ENCODE peak calls at places on chromosomes 11 and 22, in seven cellular contexts. D is tibial nerve, B is cardiac muscle cell, N is SK-N-SH, W is spleen, F is H9, L is adrenal gland. P is an unnamed sample. For H3K4me1, H3K27me3 and H3K9me3, the result is how much of the 10 kb centered on the place peaks cover.

GRCh38 chr22:37373451-37373850 is 53.8 kb downstream of the ELFN2 start:
- DNase-seq in W (no peak), D (no peak), L (no peak), F (no peak), N (no peak), B (no peak), P (no peak)

GRCh38 chr11:65477271-65478029 is 21.4 kb upstream of the MALAT1 start:
- DNase-seq in L (peak), W (peak), N (peak), F (peak), D (peak), B (peak), P (no peak)

GRCh38 chr11:134560566-134561347 is 148.7 kb upstream of the B3GAT1 start:
- DNase-seq in W (peak), F (no peak), B (peak), N (peak), L (no peak), D (no peak), P (no peak)

GRCh38 chr22:23007823-23008222 is 62.5 kb upstream of the GNAZ start:
- DNase-seq in L (no peak), W (no peak), F (no peak), N (no peak), B (no peak), D (peak), P (no peak)

GRCh38 chr11:60563553-60564235 is 48.5 kb downstream of the MS4A13 start:
- DNase-seq in N (no peak), B (no peak), L (no peak), F (peak), D (no peak), W (no peak), P (peak)

GRCh38 chr11:5701184-5701583 is 11.6 kb downstream of the TRIM22 start:
- DNase-seq in D (no peak), W (no peak), B (no peak), N (no peak), L (no peak), F (no peak), P (no peak)

GRCh38 chr11:285021-285893 is 3.7 kb upstream of the PGGHG start:
- DNase-seq in N (peak), B (no peak), F (peak), L (peak), W (peak), D (no peak), P (no peak)

GRCh38 chr22:35071784-35072183 is 5.8 kb downstream of the ISX start:
- DNase-seq in D (no peak), F (no peak), W (no peak), N (no peak), L (no peak), B (no peak), P (no peak)

GRCh38 chr11:59802639-59803176 is 7.9 kb downstream of the MRPL16 start:
- DNase-seq in B (peak), N (peak), D (peak), W (no peak), F (no peak), L (peak), P (no peak)

GRCh38 chr11:70467196-70468085 is 69.1 kb downstream of the CTTN start:
- DNase-seq in L (peak), D (peak), N (peak), W (peak), B (peak), F (no peak), P (no peak)

GRCh38 chr11:65169164-65169641 is 830 bp upstream of the SPDYC start:
- DNase-seq in B (no peak), N (no peak), D (no peak), L (no peak), W (peak), F (no peak), P (no peak)

GRCh38 chr22:38967451-38968450 is 10.3 kb downstream of the APOBEC3A start:
- DNase-seq in N (no peak), F (no peak), W (peak), D (peak), B (no peak), L (no peak), P (no peak)

GRCh38 chr11:62477927-62478326 is 59.1 kb downstream of the SCGB1A1 start:
- DNase-seq in D (no peak), L (no peak), N (no peak), F (no peak), W (no peak), B (no peak), P (no peak)

GRCh38 chr11:70761094-70761905 is 363.0 kb downstream of the CTTN start:
- DNase-seq in B (no peak), N (no peak), F (no peak), W (peak), D (no peak), L (no peak), P (no peak)

GRCh38 chr22:35355744-35356420 is 25.0 kb upstream of the HMOX1 start:
- DNase-seq in D (no peak), B (no peak), W (no peak), N (no peak), F (no peak), L (no peak), P (no peak)

GRCh38 chr11:116989184-116989583 is 109.0 kb downstream of the SIK3 start:
- DNase-seq in L (no peak), D (no peak), F (no peak), N (no peak), W (no peak), B (no peak), P (no peak)

GRCh38 chr11:61120865-61121831 is 18.9 kb downstream of the CD5 start:
- DNase-seq in L (peak), B (no peak), F (no peak), W (no peak), D (no peak), N (peak), P (no peak)

GRCh38 chr11:11381471-11382100 is 28.5 kb upstream of the CSNK2A3 start:
- DNase-seq in F (no peak), L (no peak), N (no peak), D (no peak), W (no peak), B (no peak), P (no peak)

GRCh38 chr22:43152355-43153071 is 1.2 kb downstream of the TSPO start:
- DNase-seq in N (peak), B (no peak), L (peak), W (peak), D (peak), F (no peak), P (no peak)

GRCh38 chr11:72970557-72971118 is 156.4 kb downstream of the ATG16L2 start:
- DNase-seq in D (no peak), L (peak), F (no peak), N (no peak), W (no peak), B (no peak), P (no peak)

GRCh38 chr22:25746012-25746373 is 4.0 kb downstream of the MYO18B start:
- DNase-seq in L (no peak), N (peak), W (no peak), B (no peak), F (no peak), D (no peak), P (no peak)

GRCh38 chr11:117819096-117820040 is 5.2 kb downstream of the FXYD2 start:
- DNase-seq in W (no peak), F (peak), B (peak), D (peak), L (peak), N (peak), P (peak)

GRCh38 chr11:118217575-118217974 is 7.2 kb downstream of the JAML start:
- DNase-seq in B (no peak), L (no peak), D (no peak), F (no peak), N (no peak), W (no peak), P (no peak)

DNA sequence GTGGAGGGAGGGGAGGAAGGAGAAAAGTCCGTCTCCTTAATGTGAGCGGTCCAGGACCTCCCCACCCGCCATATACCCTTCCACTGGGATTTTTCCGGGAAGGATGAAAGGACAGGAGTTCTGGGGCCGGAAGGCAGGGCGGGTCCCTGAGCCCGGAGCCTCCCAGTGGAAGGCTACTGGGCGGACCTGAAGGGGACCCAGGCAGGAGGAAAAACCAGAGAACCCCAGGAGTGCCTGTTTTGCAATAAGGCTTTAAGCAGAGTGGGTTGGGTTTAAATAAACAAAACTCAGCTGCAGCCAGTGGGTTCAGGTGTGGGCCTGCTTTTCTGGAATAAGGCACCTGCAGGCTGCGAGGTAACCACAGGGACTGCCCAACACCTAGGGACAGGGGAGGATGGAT is 1.7 kb upstream of the CELSR1 start:
- DNase-seq in N (no peak), L (no peak), W (no peak), B (no peak), F (no peak), D (no peak), P (no peak)
- H3K4me1 ChIP-seq in N (under half), L (under half), W (under half), B (under half), F (under half), D (under half), P (under half)

DNA sequence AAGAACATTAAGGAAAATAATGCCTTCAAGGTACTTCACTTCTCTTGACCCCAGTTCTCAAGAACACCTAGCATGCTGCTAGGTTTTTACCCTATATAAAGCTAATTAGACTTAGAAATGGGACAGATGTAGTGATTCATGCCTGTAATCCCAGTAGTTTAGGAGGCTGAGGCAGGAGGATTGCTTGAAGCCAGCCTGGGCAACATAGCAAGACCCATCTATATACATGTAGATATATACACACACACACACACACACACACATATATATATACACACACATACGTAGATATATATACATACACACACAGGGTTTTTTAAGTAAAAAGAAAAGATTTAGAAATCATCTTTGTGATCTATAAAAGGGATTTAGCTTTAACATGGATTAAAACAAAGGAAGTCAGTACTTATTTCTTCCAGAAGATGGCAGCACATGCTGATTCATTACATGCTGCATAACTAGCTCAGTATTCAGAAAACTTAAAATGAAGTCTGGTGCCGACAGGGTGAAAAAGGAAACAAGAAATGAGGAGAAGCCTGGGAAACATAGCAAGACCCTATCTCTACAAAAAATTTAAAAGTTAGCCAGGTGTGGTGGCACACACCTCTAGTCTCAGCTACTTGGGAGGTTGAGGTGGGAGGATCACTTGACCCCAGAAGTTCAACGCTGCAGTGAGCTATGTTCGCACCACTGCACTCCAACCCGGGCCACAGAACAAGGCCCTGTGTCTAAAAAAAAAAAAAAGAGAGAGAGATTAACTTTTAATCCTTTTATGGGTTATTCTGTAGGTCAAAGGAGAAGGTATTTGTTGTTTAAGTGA is 28.5 kb upstream of the RBX1 start:
- DNase-seq in W (no peak), B (peak), D (peak), F (no peak), L (peak), N (peak), P (peak)
- H3K27me3 ChIP-seq in W (under half), B (under half), D (under half), F (under half), L (under half), N (under half), P (under half)

DNA sequence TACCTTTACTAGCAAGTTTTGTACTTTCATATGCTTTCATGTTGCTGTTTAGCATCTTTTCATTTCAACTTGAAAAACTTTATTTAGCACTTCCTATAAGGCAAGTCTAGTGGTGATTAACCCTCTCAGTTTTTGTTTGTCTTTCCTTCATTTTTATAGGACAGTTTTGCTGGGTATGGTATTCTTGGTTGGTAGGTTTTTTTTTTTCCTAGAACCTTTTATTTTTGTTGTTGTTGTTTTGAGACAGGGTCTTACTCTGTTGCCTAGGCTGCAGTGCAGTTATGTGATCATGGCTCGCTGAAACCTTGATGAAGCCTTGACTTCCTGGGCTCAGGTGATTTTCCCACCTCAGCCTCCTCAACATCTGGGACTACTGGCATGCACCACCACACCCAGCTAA is 29.9 kb upstream of the SLC5A1 start:
- DNase-seq in F (no peak), B (no peak), L (no peak), N (no peak), D (no peak), W (no peak), P (no peak)
- H3K9me3 ChIP-seq in F (under half), B (under half), L (under half), N (under half), D (under half), W (under half), P (under half)

GRCh38 chr22:20610757-20611156 is 103.3 kb downstream of the MED15 start:
- DNase-seq in D (no peak), N (no peak), F (no peak), L (no peak), W (no peak), B (no peak), P (no peak)
- H3K4me1 ChIP-seq in D (under half), N (under half), F (under half), L (under half), W (under half), B (under half), P (under half)

GRCh38 chr11:30149998-30150397 is 80.8 kb upstream of the FSHB start:
- DNase-seq in F (no peak), L (no peak), W (no peak), N (no peak), D (no peak), B (no peak), P (no peak)
- H3K27me3 ChIP-seq in F (under half), L (under half), W (under half), N (under half), D (under half), B (under half), P (under half)

GRCh38 chr11:34505874-34506273 is 7.7 kb downstream of the ELF5 start:
- DNase-seq in N (no peak), L (no peak), D (no peak), W (no peak), B (no peak), F (no peak), P (no peak)
- H3K9me3 ChIP-seq in N (under half), L (under half), D (under half), W (under half), B (under half), F (under half), P (under half)

GRCh38 chr11:58000699-58001098 is 23.0 kb upstream of the OR9Q1 start:
- DNase-seq in D (no peak), B (no peak), W (no peak), N (no peak), L (no peak), F (no peak), P (no peak)

GRCh38 chr11:58006940-58007339 is 16.7 kb upstream of the OR9Q1 start:
- DNase-seq in D (no peak), B (no peak), L (no peak), W (no peak), F (no peak), N (no peak), P (no peak)

GRCh38 chr11:58004664-58005063 is 19.0 kb upstream of the OR9Q1 start:
- DNase-seq in W (no peak), F (no peak), B (no peak), L (no peak), D (no peak), N (no peak), P (no peak)

GRCh38 chr11:58003036-58003435 is 20.6 kb upstream of the OR9Q1 start:
- DNase-seq in D (no peak), L (no peak), B (no peak), N (no peak), W (no peak), F (no peak), P (no peak)

DNA sequence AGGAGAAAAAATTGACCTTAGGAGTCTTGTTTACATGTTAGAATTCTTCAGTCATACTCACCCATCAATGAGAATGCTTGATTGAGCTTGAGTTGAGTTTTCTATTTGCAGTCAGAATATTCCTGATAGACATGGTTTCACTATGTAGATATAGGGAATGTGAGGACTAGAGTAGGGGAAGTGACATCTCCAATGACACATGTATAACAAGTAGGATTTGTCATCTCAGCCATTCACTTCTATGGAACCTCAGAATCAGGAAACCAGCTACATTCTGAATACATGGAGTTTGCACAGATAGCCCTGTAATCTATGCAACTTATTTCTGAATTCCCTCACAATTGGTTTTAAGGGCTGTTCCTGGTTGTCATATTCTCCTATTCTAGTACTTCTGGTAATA is 20.1 kb upstream of the OR9Q1 start:
- DNase-seq in W (no peak), F (no peak), B (no peak), L (no peak), N (no peak), D (no peak), P (no peak)
- H3K4me1 ChIP-seq in W (under half), F (under half), B (under half), L (under half), N (under half), D (under half), P (under half)

GRCh38 chr22:49238181-49239141 is 589.2 kb downstream of the BRD1 start:
- DNase-seq in W (peak), N (no peak), L (no peak), F (peak), B (no peak), D (no peak), P (no peak)

GRCh38 chr22:49240472-49240871 is 587.2 kb downstream of the BRD1 start:
- DNase-seq in N (no peak), L (no peak), F (peak), W (peak), B (no peak), D (no peak), P (no peak)

GRCh38 chr22:49240016-49240380 is 587.7 kb downstream of the BRD1 start:
- DNase-seq in F (peak), D (no peak), L (no peak), W (peak), B (no peak), N (no peak), P (no peak)

GRCh38 chr22:49237703-49238102 is 590.0 kb downstream of the BRD1 start:
- DNase-seq in W (no peak), F (no peak), D (no peak), N (no peak), B (no peak), L (no peak), P (no peak)

GRCh38 chr22:49239264-49240015 is 588.2 kb downstream of the BRD1 start:
- DNase-seq in W (peak), L (no peak), B (no peak), F (peak), D (no peak), N (no peak), P (no peak)
- H3K27me3 ChIP-seq in W (under half), L (under half), B (under half), F (under half), D (under half), N (under half), P (under half)

P was measured in iPS DF 6.9.